ENCODE peak calls at places on chromosome 9, in ten cellular contexts. Q, U, Z, G, J, D, C, N, H and R are unnamed samples.
A peak's percentile ranks its signal among the peaks of the same experiment; 100 is the strongest.

GRCh38 chr9:78958887-78959286 is 612.9 kb upstream of the TLE4 start:
- DNase-seq in Q (no peak), U (no peak), Z (no peak), G (no peak), J (no peak), D (no peak), C (no peak), N (no peak), H (no peak), R (no peak)

GRCh38 chr9:10586407-10586806 is 26.4 kb downstream of the PTPRD start:
- DNase-seq in Q (no peak), U (no peak), Z (no peak), G (no peak), J (no peak), D (no peak), C (no peak), N (no peak), H (no peak), R (no peak)

GRCh38 chr9:4678679-4679267 is 596 bp upstream of the CDC37L1 start:
- DNase-seq in Q (no peak), U (no peak), Z (no peak), G (no peak), J (no peak), D (peak; percentile 19), C (no peak), N (no peak), H (no peak), R (no peak)

GRCh38 chr9:14992516-14992915 is 82.3 kb upstream of the FREM1 start:
- DNase-seq in Q (no peak), U (no peak), Z (no peak), G (no peak), J (no peak), D (no peak), C (no peak), N (no peak), H (no peak), R (no peak)

GRCh38 chr9:95510610-95511231 is 6.0 kb downstream of the PTCH1 start:
- DNase-seq in Q (peak; percentile 98), U (peak; percentile 92), Z (peak; percentile 88), G (peak; percentile 92), J (peak; percentile 93), D (peak; percentile 97), C (peak; percentile 92), N (peak; percentile 93), H (peak; percentile 95), R (peak; percentile 95)

GRCh38 chr9:128115187-128116103 is 12.1 kb downstream of the PTGES2 start:
- DNase-seq in Q (no peak), U (no peak), Z (peak; percentile 3), G (peak; percentile 94), J (peak; percentile 17), D (no peak), C (peak; percentile 93), N (peak; percentile 94), H (peak; percentile 94), R (no peak)

GRCh38 chr9:31188496-31188895 is 1195.9 kb upstream of the ACO1 start:
- DNase-seq in Q (no peak), U (no peak), Z (no peak), G (no peak), J (no peak), D (no peak), C (no peak), N (no peak), H (no peak), R (no peak)

GRCh38 chr9:116939605-116940004 is 252.5 kb downstream of the TRIM32 start:
- DNase-seq in Q (no peak), U (no peak), Z (no peak), G (no peak), J (no peak), D (peak; percentile 89), C (no peak), N (no peak), H (no peak), R (no peak)

DNA sequence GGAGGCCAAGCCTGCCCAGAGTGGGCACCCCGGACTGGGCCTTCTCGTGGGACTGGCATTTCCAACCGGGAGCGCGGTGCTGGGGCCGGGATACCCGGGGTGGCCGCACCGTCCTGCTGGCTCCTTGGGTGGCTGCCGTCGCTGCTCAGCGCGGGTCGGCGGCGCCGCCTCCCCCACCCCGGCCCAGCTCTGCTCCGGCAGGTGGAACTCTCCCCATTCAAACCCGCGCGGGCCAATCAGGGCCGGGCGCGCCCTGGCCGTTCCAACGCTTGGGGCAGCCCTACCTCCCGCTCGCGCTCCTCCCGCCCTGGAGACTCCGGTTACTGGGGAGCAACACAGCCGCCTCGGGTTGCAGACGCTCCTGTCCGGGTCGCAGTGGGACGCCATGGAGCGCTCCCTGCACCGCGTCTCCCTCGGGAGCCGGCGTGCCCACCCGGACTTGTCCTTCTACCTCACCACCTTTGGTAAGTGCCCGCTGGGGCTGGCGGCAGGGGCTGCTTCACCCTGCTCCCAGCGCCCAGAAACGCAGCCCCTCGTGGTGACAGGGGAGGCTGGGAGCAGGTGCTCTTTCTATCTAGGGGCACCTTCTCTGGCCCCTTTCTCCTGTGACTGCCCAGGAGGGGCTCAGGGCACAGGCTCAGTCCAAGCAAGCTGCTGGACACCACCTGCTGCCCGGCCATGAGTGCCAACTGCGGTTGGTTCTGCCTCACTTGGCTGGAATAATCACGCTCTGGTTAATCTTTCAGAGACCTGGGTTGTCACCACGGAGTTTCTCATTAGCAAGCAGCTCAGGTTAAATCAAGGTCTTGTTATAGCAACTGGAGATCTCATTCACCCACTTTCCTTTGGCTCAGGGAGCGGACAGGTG is at the start of gene RGS3:
- DNase-seq in Q (no peak), U (peak; percentile 58), Z (no peak), G (peak; percentile 85), J (peak; percentile 79), D (no peak), C (peak; percentile 86), N (peak; percentile 84), H (peak; percentile 90), R (peak; percentile 60)
- TF ChIP-seq POLR2A in Q (no peak), U (peak; percentile 40), Z (no peak), G (peak; percentile 18), J (peak; percentile 11), D (no peak), C (peak; percentile 65), N (no peak), H (peak; percentile 72), R (no peak)

GRCh38 chr9:113879318-113879717 is 3.2 kb downstream of the ZNF618 start:
- DNase-seq in Q (no peak), U (no peak), Z (no peak), G (no peak), J (no peak), D (no peak), C (no peak), N (no peak), H (peak; percentile 37), R (peak; percentile 41)
- TF ChIP-seq POLR2A in Q (no peak), U (no peak), Z (no peak), G (no peak), J (no peak), D (no peak), C (no peak), N (no peak), H (no peak), R (no peak)

GRCh38 chr9:110256142-110256391 is 240 bp downstream of the TXN start:
- DNase-seq in Q (peak; percentile 31), U (no peak), Z (no peak), G (no peak), J (no peak), D (no peak), C (no peak), N (no peak), H (no peak), R (no peak)

GRCh38 chr9:110254500-110254899 is 1.8 kb downstream of the TXN start:
- DNase-seq in Q (no peak), U (no peak), Z (no peak), G (no peak), J (no peak), D (no peak), C (no peak), N (no peak), H (no peak), R (no peak)

GRCh38 chr9:110256392-110257096 is at the start of gene TXN:
- DNase-seq in Q (peak; percentile 93), U (peak; percentile 84), Z (peak; percentile 81), G (peak; percentile 93), J (peak; percentile 92), D (peak; percentile 87), C (peak; percentile 95), N (peak; percentile 93), H (peak; percentile 94), R (peak; percentile 90)

GRCh38 chr9:110255064-110255416 is 1.3 kb downstream of the TXN start:
- DNase-seq in Q (no peak), U (peak; percentile 6), Z (no peak), G (no peak), J (no peak), D (no peak), C (peak; percentile 28), N (no peak), H (peak; percentile 18), R (no peak)

GRCh38 chr9:110255417-110256141 is 728 bp downstream of the TXN start:
- DNase-seq in Q (peak; percentile 80), U (peak; percentile 55), Z (peak; percentile 38), G (peak; percentile 72), J (peak; percentile 68), D (peak; percentile 47), C (peak; percentile 78), N (peak; percentile 73), H (peak; percentile 80), R (peak; percentile 72)
- TF ChIP-seq POLR2A in Q (peak; percentile 38), U (peak; percentile 53), Z (peak; percentile 49), G (peak; percentile 52), J (no peak), D (no peak), C (peak; percentile 68), N (peak; percentile 34), H (peak; percentile 58), R (no peak)

GRCh38 chr9:129415031-129415953 is 205.6 kb downstream of the C9orf50 start:
- DNase-seq in Q (no peak), U (no peak), Z (no peak), G (no peak), J (no peak), D (no peak), C (no peak), N (no peak), H (no peak), R (peak; percentile 32)

GRCh38 chr9:129412814-129413536 is 207.9 kb downstream of the C9orf50 start:
- DNase-seq in Q (peak; percentile 35), U (peak; percentile 43), Z (no peak), G (no peak), J (peak; percentile 80), D (peak; percentile 78), C (peak; percentile 55), N (peak; percentile 67), H (peak; percentile 64), R (peak; percentile 81)

GRCh38 chr9:129414377-129415021 is 206.4 kb downstream of the C9orf50 start:
- DNase-seq in Q (no peak), U (no peak), Z (no peak), G (peak; percentile 67), J (peak; percentile 62), D (peak; percentile 63), C (peak; percentile 45), N (no peak), H (peak; percentile 27), R (peak; percentile 54)

GRCh38 chr9:129411501-129412175 is 209.3 kb downstream of the C9orf50 start:
- DNase-seq in Q (no peak), U (no peak), Z (no peak), G (no peak), J (peak; percentile 26), D (no peak), C (no peak), N (no peak), H (no peak), R (no peak)

DNA sequence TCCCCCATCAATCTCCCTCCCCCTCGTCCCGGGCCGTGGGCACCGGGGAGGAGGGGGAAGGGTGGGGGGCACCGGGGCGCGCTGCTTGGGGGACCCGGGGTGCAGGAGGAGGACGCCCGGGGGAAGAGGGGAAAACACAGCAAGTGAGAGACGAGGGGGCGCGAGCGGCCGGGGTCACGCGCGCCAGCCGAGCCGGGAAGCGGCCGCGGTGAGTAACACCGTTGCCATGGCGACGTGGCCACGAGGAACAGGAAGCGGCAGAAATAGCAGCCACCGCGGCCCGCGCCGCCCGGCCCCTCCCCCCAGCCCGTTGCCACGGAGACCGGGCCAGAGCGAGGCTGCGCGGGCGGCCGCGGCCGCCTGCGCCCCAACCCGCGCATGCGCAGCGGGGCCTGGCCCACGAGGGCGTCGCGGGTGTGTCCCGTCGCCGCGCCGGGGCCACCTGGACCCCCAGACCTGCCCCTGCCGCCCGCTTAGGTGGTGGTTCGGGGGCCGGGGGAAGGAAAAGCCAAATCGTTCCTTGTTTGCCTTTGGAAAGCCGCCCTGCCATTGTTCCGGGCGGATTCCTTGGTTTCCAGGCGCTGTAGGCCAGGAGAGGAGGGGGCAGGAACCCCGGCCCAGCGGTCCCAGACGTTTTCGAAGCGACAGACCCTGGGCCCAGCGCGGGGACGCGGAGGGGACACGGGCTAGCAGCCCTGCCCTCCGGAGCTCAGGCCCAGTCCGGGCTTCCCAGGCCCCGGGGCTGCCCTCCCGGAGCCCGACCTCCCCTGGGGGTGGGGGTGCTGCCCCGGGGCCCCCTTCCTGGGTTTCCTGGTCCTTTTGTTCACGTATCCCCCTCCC is 207.1 kb downstream of the C9orf50 start:
- DNase-seq in Q (peak; percentile 87), U (peak; percentile 99), Z (peak; percentile 100), G (peak; percentile 99), J (peak; percentile 100), D (peak; percentile 94), C (peak; percentile 99), N (peak; percentile 100), H (peak; percentile 100), R (peak; percentile 99)
- TF ChIP-seq POLR2A in Q (peak; percentile 21), U (peak; percentile 94), Z (peak; percentile 98), G (peak; percentile 91), J (peak; percentile 41), D (peak; percentile 46), C (peak; percentile 75), N (no peak), H (peak; percentile 82), R (no peak)